ENCODE peak calls at places on chromosome 19, in seven cellular contexts. I, V, G, K, E, W and O are unnamed samples.

GRCh38 chr19:2170219-2170618 is 6.5 kb downstream of the DOT1L start:
- DNase-seq in W (no peak), E (no peak), K (no peak), V (no peak), I (no peak), G (no peak), O (no peak)

GRCh38 chr19:49301165-49301865 is 23.7 kb downstream of the SLC6A16 start:
- DNase-seq in K (no peak), V (peak; percentile 70), W (peak; percentile 83), E (peak; percentile 74), G (peak; percentile 27), I (no peak), O (peak; percentile 68)

GRCh38 chr19:17575871-17576757 is 20.7 kb downstream of the COLGALT1 start:
- DNase-seq in I (no peak), W (no peak), G (no peak), E (no peak), K (no peak), V (no peak), O (no peak)

GRCh38 chr19:2702170-2703076 is at the start of gene GNG7:
- DNase-seq in E (peak; percentile 98), I (peak; percentile 59), W (peak; percentile 96), V (peak; percentile 90), G (peak; percentile 95), K (peak; percentile 29), O (peak; percentile 95)

GRCh38 chr19:40348961-40349507 is 539 bp downstream of the PLD3 start:
- DNase-seq in V (no peak), W (no peak), E (peak; percentile 55), K (no peak), I (no peak), G (peak; percentile 47), O (no peak)

GRCh38 chr19:43755256-43755801 is 567 bp upstream of the SMG9 start:
- DNase-seq in K (no peak), I (no peak), E (peak; percentile 73), V (peak; percentile 80), G (peak; percentile 77), W (peak; percentile 88), O (peak; percentile 69)

GRCh38 chr19:33064117-33064777 is 441 bp downstream of the RHPN2 start:
- DNase-seq in V (no peak), W (peak; percentile 27), G (no peak), E (no peak), K (no peak), I (no peak), O (no peak)

GRCh38 chr19:28878862-28879566 is 333.9 kb downstream of the UQCRFS1 start:
- DNase-seq in W (peak; percentile 64), V (peak; percentile 40), K (peak; percentile 42), E (peak; percentile 76), G (peak; percentile 25), I (no peak), O (peak; percentile 23)

GRCh38 chr19:7658219-7658686 is 10.6 kb upstream of the RETN start:
- DNase-seq in G (no peak), I (no peak), K (no peak), E (no peak), V (no peak), W (no peak), O (peak; percentile 30)

GRCh38 chr19:11041966-11042627 is 47.2 kb upstream of the LDLR start:
- DNase-seq in G (peak; percentile 67), W (no peak), E (no peak), K (no peak), I (no peak), V (no peak), O (no peak)

GRCh38 chr19:13505761-13506549 is at the start of gene CACNA1A:
- DNase-seq in K (no peak), W (no peak), I (no peak), E (peak; percentile 46), G (no peak), V (no peak), O (no peak)

GRCh38 chr19:39296906-39297305 is 699 bp downstream of the IFNL1 start:
- DNase-seq in W (no peak), I (no peak), G (no peak), E (no peak), K (no peak), V (no peak), O (no peak)

GRCh38 chr19:46736544-46737274 is 9.1 kb upstream of the FKRP start:
- DNase-seq in W (peak; percentile 70), I (no peak), E (peak; percentile 67), K (no peak), V (no peak), G (no peak), O (no peak)

GRCh38 chr19:5326986-5327623 is 13.5 kb downstream of the PTPRS start:
- DNase-seq in G (no peak), W (no peak), K (no peak), E (no peak), I (no peak), V (no peak), O (no peak)

GRCh38 chr19:30719189-30719990 is 347.2 kb downstream of the ZNF536 start:
- DNase-seq in V (no peak), K (no peak), G (no peak), E (peak; percentile 59), I (no peak), W (peak; percentile 84), O (no peak)

GRCh38 chr19:42092350-42092749 is 16.4 kb downstream of the ZNF574 start:
- DNase-seq in K (no peak), I (no peak), E (no peak), V (no peak), G (no peak), W (no peak), O (peak; percentile 18)

GRCh38 chr19:52028780-52029123 is 573 bp upstream of the ZNF614 start:
- DNase-seq in K (no peak), V (no peak), I (no peak), G (no peak), E (no peak), W (no peak), O (no peak)

GRCh38 chr19:46919324-46919723 is 58.5 kb downstream of the ARHGAP35 start:
- DNase-seq in K (no peak), G (peak; percentile 43), V (no peak), I (no peak), W (no peak), E (peak; percentile 49), O (no peak)

GRCh38 chr19:3743486-3743885 is 18.0 kb downstream of the APBA3 start:
- DNase-seq in V (no peak), G (no peak), W (no peak), E (no peak), I (no peak), K (no peak), O (no peak)

GRCh38 chr19:10112895-10113591 is 1.6 kb downstream of the P2RY11 start:
- DNase-seq in I (no peak), V (peak; percentile 48), K (no peak), E (peak; percentile 41), W (peak; percentile 58), G (no peak), O (peak; percentile 62)

GRCh38 chr19:45528744-45529453 is 21.6 kb downstream of the VASP start:
- DNase-seq in W (no peak), I (no peak), E (peak; percentile 24), K (no peak), V (no peak), G (peak; percentile 58), O (no peak)

GRCh38 chr19:35207391-35207871 is 21.1 kb downstream of the FAM187B start:
- DNase-seq in E (no peak), I (no peak), G (no peak), V (peak; percentile 31), K (no peak), W (no peak), O (peak; percentile 51)

GRCh38 chr19:1140272-1140671 is 33.8 kb downstream of the SBNO2 start:
- DNase-seq in I (no peak), W (no peak), K (no peak), E (no peak), V (no peak), G (no peak), O (no peak)

GRCh38 chr19:29528946-29529645 is 3.3 kb downstream of the VSTM2B start:
- DNase-seq in E (no peak), G (no peak), K (no peak), V (no peak), W (no peak), I (no peak), O (no peak)

GRCh38 chr19:53254451-53255341 is at the start of gene ZNF677:
- DNase-seq in K (peak; percentile 24), E (peak; percentile 95), V (peak; percentile 73), G (peak; percentile 85), I (no peak), W (peak; percentile 95), O (peak; percentile 56)

GRCh38 chr19:50322234-50322633 is 6.9 kb downstream of the KCNC3 start:
- DNase-seq in K (no peak), I (no peak), V (no peak), W (no peak), G (no peak), E (no peak), O (no peak)

GRCh38 chr19:17536957-17537356 is 18.5 kb upstream of the COLGALT1 start:
- DNase-seq in V (no peak), E (no peak), W (no peak), K (no peak), I (no peak), G (no peak), O (no peak)

GRCh38 chr19:5693195-5694166 is 3.4 kb downstream of the RPL36 start:
- DNase-seq in W (peak; percentile 21), G (no peak), E (no peak), V (no peak), K (no peak), I (no peak), O (no peak)

GRCh38 chr19:6086081-6086858 is 24.0 kb downstream of the RFX2 start:
- DNase-seq in V (no peak), G (no peak), K (no peak), E (no peak), I (no peak), W (no peak), O (no peak)

GRCh38 chr19:55028757-55029156 is 9.3 kb downstream of the GP6 start:
- DNase-seq in G (no peak), W (no peak), E (no peak), K (no peak), I (no peak), V (no peak), O (no peak)

GRCh38 chr19:17296976-17297375 is 6.2 kb downstream of the ABHD8 start:
- DNase-seq in V (no peak), I (no peak), K (no peak), W (no peak), E (no peak), G (no peak), O (no peak)

GRCh38 chr19:5826531-5827341 is 12.8 kb downstream of the FUT6 start:
- DNase-seq in K (no peak), W (peak; percentile 71), G (peak; percentile 49), I (no peak), V (no peak), E (no peak), O (no peak)

GRCh38 chr19:12867120-12868099 is 13.8 kb downstream of the DNASE2 start:
- DNase-seq in V (peak; percentile 51), K (no peak), G (peak; percentile 53), E (peak; percentile 83), I (no peak), W (peak; percentile 55), O (peak; percentile 30)

GRCh38 chr19:56111601-56112312 is 9.3 kb downstream of the ZNF787 start:
- DNase-seq in W (peak; percentile 44), I (no peak), G (no peak), K (no peak), V (no peak), E (no peak), O (no peak)

GRCh38 chr19:42255766-42256750 is 1.1 kb upstream of the ERF start:
- DNase-seq in K (no peak), G (peak; percentile 58), E (peak; percentile 37), I (no peak), W (peak; percentile 65), V (no peak), O (no peak)

GRCh38 chr19:31066385-31066784 is 282.9 kb downstream of the TSHZ3 start:
- DNase-seq in E (peak; percentile 82), K (peak; percentile 0), V (no peak), I (no peak), W (no peak), G (no peak), O (no peak)

GRCh38 chr19:28443361-28443760 is 769.6 kb downstream of the UQCRFS1 start:
- DNase-seq in G (no peak), E (no peak), V (no peak), I (no peak), K (no peak), W (no peak), O (no peak)

GRCh38 chr19:18807861-18808331 is 16.8 kb upstream of the COMP start:
- DNase-seq in I (no peak), K (no peak), G (no peak), V (no peak), E (peak; percentile 85), W (no peak), O (no peak)